ENCODE peak calls at places on chromosomes 12 and 14, in six cellular contexts. One of them, this sample, is unnamed.

GRCh38 chr14:58738876-58739275 is 101.1 kb downstream of the DACT1 start:
- DNase-seq in AG04450: no peak
- DNase-seq in CD8-positive, alpha-beta T cell: no peak
- DNase-seq in tibial artery: no peak
- DNase-seq in endothelial cell of umbilical vein: no peak
- DNase-seq in upper lobe of right lung: no peak
- DNase-seq in this sample: no peak

GRCh38 chr14:52325126-52325525 is 11.0 kb downstream of the PTGER2 start:
- DNase-seq in AG04450: no peak
- DNase-seq in CD8-positive, alpha-beta T cell: no peak
- DNase-seq in tibial artery: no peak
- DNase-seq in endothelial cell of umbilical vein: no peak
- DNase-seq in upper lobe of right lung: no peak
- DNase-seq in this sample: no peak

GRCh38 chr12:53867216-53868012 is 71.2 kb upstream of the HOXC13 start:
- DNase-seq in AG04450: no peak
- DNase-seq in CD8-positive, alpha-beta T cell: no peak
- DNase-seq in tibial artery: no peak
- DNase-seq in endothelial cell of umbilical vein: no peak
- DNase-seq in upper lobe of right lung: no peak
- DNase-seq in this sample: no peak

GRCh38 chr14:100695423-100695738 is 31.3 kb upstream of the DLK1 start:
- DNase-seq in AG04450: no peak
- DNase-seq in CD8-positive, alpha-beta T cell: no peak
- DNase-seq in tibial artery: no peak
- DNase-seq in endothelial cell of umbilical vein: no peak
- DNase-seq in upper lobe of right lung: no peak
- DNase-seq in this sample: no peak

GRCh38 chr14:50675597-50675996 is 7.5 kb upstream of the SAV1 start:
- DNase-seq in AG04450: no peak
- DNase-seq in CD8-positive, alpha-beta T cell: no peak
- DNase-seq in tibial artery: no peak
- DNase-seq in endothelial cell of umbilical vein: no peak
- DNase-seq in upper lobe of right lung: no peak
- DNase-seq in this sample: no peak

GRCh38 chr14:51044961-51045360 is 49.9 kb downstream of the TRIM9 start:
- DNase-seq in AG04450: no peak
- DNase-seq in CD8-positive, alpha-beta T cell: no peak
- DNase-seq in tibial artery: no peak
- DNase-seq in endothelial cell of umbilical vein: no peak
- DNase-seq in upper lobe of right lung: no peak
- DNase-seq in this sample: no peak

GRCh38 chr14:96961895-96962294 is 164.7 kb downstream of the VRK1 start:
- DNase-seq in AG04450: no peak
- DNase-seq in CD8-positive, alpha-beta T cell: no peak
- DNase-seq in tibial artery: no peak
- DNase-seq in endothelial cell of umbilical vein: no peak
- DNase-seq in upper lobe of right lung: no peak
- DNase-seq in this sample: no peak

GRCh38 chr14:106228541-106229158 is 702.3 kb downstream of the TMEM121 start:
- DNase-seq in AG04450: no peak
- DNase-seq in CD8-positive, alpha-beta T cell: peak; percentile 24
- DNase-seq in tibial artery: no peak
- DNase-seq in endothelial cell of umbilical vein: no peak
- DNase-seq in upper lobe of right lung: no peak
- DNase-seq in this sample: no peak

GRCh38 chr12:106072751-106073150 is 66.0 kb downstream of the NUAK1 start:
- DNase-seq in AG04450: no peak
- DNase-seq in CD8-positive, alpha-beta T cell: no peak
- DNase-seq in tibial artery: no peak
- DNase-seq in endothelial cell of umbilical vein: no peak
- DNase-seq in upper lobe of right lung: no peak
- DNase-seq in this sample: no peak

GRCh38 chr12:40310201-40310600 is 85.4 kb downstream of the LRRK2 start:
- DNase-seq in AG04450: no peak
- DNase-seq in CD8-positive, alpha-beta T cell: no peak
- DNase-seq in tibial artery: no peak
- DNase-seq in endothelial cell of umbilical vein: no peak
- DNase-seq in upper lobe of right lung: no peak
- DNase-seq in this sample: no peak

GRCh38 chr12:69240625-69240984 is 1.2 kb downstream of the CPSF6 start:
- DNase-seq in AG04450: no peak
- DNase-seq in CD8-positive, alpha-beta T cell: no peak
- DNase-seq in tibial artery: no peak
- DNase-seq in endothelial cell of umbilical vein: peak; percentile 14
- DNase-seq in upper lobe of right lung: no peak
- DNase-seq in this sample: no peak

GRCh38 chr12:45331552-45331951 is 115.7 kb downstream of the ANO6 start:
- DNase-seq in AG04450: no peak
- DNase-seq in CD8-positive, alpha-beta T cell: no peak
- DNase-seq in tibial artery: no peak
- DNase-seq in endothelial cell of umbilical vein: no peak
- DNase-seq in upper lobe of right lung: no peak
- DNase-seq in this sample: no peak

GRCh38 chr14:90381011-90381790 is 15.6 kb upstream of the CALM1 start:
- DNase-seq in AG04450: no peak
- DNase-seq in CD8-positive, alpha-beta T cell: no peak
- DNase-seq in tibial artery: peak; percentile 49
- DNase-seq in endothelial cell of umbilical vein: no peak
- DNase-seq in upper lobe of right lung: no peak
- DNase-seq in this sample: peak; percentile 43

GRCh38 chr12:124422142-124422569 is 127.3 kb downstream of the RFLNA start:
- DNase-seq in AG04450: no peak
- DNase-seq in CD8-positive, alpha-beta T cell: no peak
- DNase-seq in tibial artery: peak; percentile 61
- DNase-seq in endothelial cell of umbilical vein: no peak
- DNase-seq in upper lobe of right lung: peak; percentile 81
- DNase-seq in this sample: no peak

GRCh38 chr14:45085004-45085403 is 1.1 kb downstream of the PRPF39 start:
- DNase-seq in AG04450: no peak
- DNase-seq in CD8-positive, alpha-beta T cell: no peak
- DNase-seq in tibial artery: no peak
- DNase-seq in endothelial cell of umbilical vein: peak; percentile 46
- DNase-seq in upper lobe of right lung: no peak
- DNase-seq in this sample: no peak

GRCh38 chr12:120584343-120585149 is 3.3 kb upstream of the POP5 start:
- DNase-seq in AG04450: no peak
- DNase-seq in CD8-positive, alpha-beta T cell: peak; percentile 37
- DNase-seq in tibial artery: peak; percentile 41
- DNase-seq in endothelial cell of umbilical vein: peak; percentile 30
- DNase-seq in upper lobe of right lung: peak; percentile 79
- DNase-seq in this sample: peak; percentile 44

GRCh38 chr14:77459072-77459723 is 1.3 kb downstream of the AHSA1 start:
- DNase-seq in AG04450: peak; percentile 55
- DNase-seq in CD8-positive, alpha-beta T cell: peak; percentile 15
- DNase-seq in tibial artery: peak; percentile 77
- DNase-seq in endothelial cell of umbilical vein: peak; percentile 84
- DNase-seq in upper lobe of right lung: no peak
- DNase-seq in this sample: peak; percentile 90

GRCh38 chr14:87233806-87234384 is 759.1 kb downstream of the GALC start:
- DNase-seq in AG04450: no peak
- DNase-seq in CD8-positive, alpha-beta T cell: no peak
- DNase-seq in tibial artery: no peak
- DNase-seq in endothelial cell of umbilical vein: no peak
- DNase-seq in upper lobe of right lung: no peak
- DNase-seq in this sample: no peak

GRCh38 chr12:53327435-53328042 is 6.1 kb upstream of the AAAS start:
- DNase-seq in AG04450: no peak
- DNase-seq in CD8-positive, alpha-beta T cell: no peak
- DNase-seq in tibial artery: no peak
- DNase-seq in endothelial cell of umbilical vein: peak; percentile 21
- DNase-seq in upper lobe of right lung: no peak
- DNase-seq in this sample: no peak

GRCh38 chr14:22478670-22479069 is 110.4 kb downstream of the DAD1 start:
- DNase-seq in AG04450: no peak
- DNase-seq in CD8-positive, alpha-beta T cell: no peak
- DNase-seq in tibial artery: no peak
- DNase-seq in endothelial cell of umbilical vein: no peak
- DNase-seq in upper lobe of right lung: no peak
- DNase-seq in this sample: no peak

GRCh38 chr12:31749024-31749704 is 20.3 kb upstream of the AMN1 start:
- DNase-seq in AG04450: peak; percentile 86
- DNase-seq in CD8-positive, alpha-beta T cell: peak; percentile 49
- DNase-seq in tibial artery: peak; percentile 66
- DNase-seq in endothelial cell of umbilical vein: peak; percentile 98
- DNase-seq in upper lobe of right lung: no peak
- DNase-seq in this sample: peak; percentile 84

GRCh38 chr14:106845286-106846087 is 1319.1 kb downstream of the TMEM121 start:
- DNase-seq in AG04450: no peak
- DNase-seq in CD8-positive, alpha-beta T cell: peak; percentile 48
- DNase-seq in tibial artery: no peak
- DNase-seq in endothelial cell of umbilical vein: no peak
- DNase-seq in upper lobe of right lung: peak; percentile 76
- DNase-seq in this sample: no peak

GRCh38 chr14:71918955-71919354 is 13.3 kb upstream of the RGS6 start:
- DNase-seq in AG04450: no peak
- DNase-seq in CD8-positive, alpha-beta T cell: no peak
- DNase-seq in tibial artery: no peak
- DNase-seq in endothelial cell of umbilical vein: no peak
- DNase-seq in upper lobe of right lung: no peak
- DNase-seq in this sample: no peak

GRCh38 chr12:54169036-54169435 is 19.7 kb downstream of the SMUG1 start:
- DNase-seq in AG04450: no peak
- DNase-seq in CD8-positive, alpha-beta T cell: no peak
- DNase-seq in tibial artery: no peak
- DNase-seq in endothelial cell of umbilical vein: no peak
- DNase-seq in upper lobe of right lung: no peak
- DNase-seq in this sample: no peak

GRCh38 chr12:6613776-6614512 is 6.8 kb upstream of the CHD4 start:
- DNase-seq in AG04450: peak; percentile 93
- DNase-seq in CD8-positive, alpha-beta T cell: peak; percentile 36
- DNase-seq in tibial artery: peak; percentile 95
- DNase-seq in endothelial cell of umbilical vein: peak; percentile 87
- DNase-seq in upper lobe of right lung: peak; percentile 93
- DNase-seq in this sample: peak; percentile 97

GRCh38 chr14:35402323-35403084 is 2.0 kb downstream of the NFKBIA start:
- DNase-seq in AG04450: no peak
- DNase-seq in CD8-positive, alpha-beta T cell: peak; percentile 25
- DNase-seq in tibial artery: no peak
- DNase-seq in endothelial cell of umbilical vein: peak; percentile 38
- DNase-seq in upper lobe of right lung: no peak
- DNase-seq in this sample: no peak

GRCh38 chr12:22635812-22636211 is 10.8 kb downstream of the ETNK1 start:
- DNase-seq in AG04450: no peak
- DNase-seq in CD8-positive, alpha-beta T cell: no peak
- DNase-seq in tibial artery: no peak
- DNase-seq in endothelial cell of umbilical vein: no peak
- DNase-seq in upper lobe of right lung: no peak
- DNase-seq in this sample: no peak

GRCh38 chr14:32559048-32559447 is 229.9 kb downstream of the AKAP6 start:
- DNase-seq in AG04450: no peak
- DNase-seq in CD8-positive, alpha-beta T cell: no peak
- DNase-seq in tibial artery: no peak
- DNase-seq in endothelial cell of umbilical vein: no peak
- DNase-seq in upper lobe of right lung: no peak
- DNase-seq in this sample: no peak

GRCh38 chr12:106149096-106149784 is 10.5 kb upstream of the NUAK1 start:
- DNase-seq in AG04450: no peak
- DNase-seq in CD8-positive, alpha-beta T cell: no peak
- DNase-seq in tibial artery: no peak
- DNase-seq in endothelial cell of umbilical vein: peak; percentile 59
- DNase-seq in upper lobe of right lung: no peak
- DNase-seq in this sample: no peak

DNA sequence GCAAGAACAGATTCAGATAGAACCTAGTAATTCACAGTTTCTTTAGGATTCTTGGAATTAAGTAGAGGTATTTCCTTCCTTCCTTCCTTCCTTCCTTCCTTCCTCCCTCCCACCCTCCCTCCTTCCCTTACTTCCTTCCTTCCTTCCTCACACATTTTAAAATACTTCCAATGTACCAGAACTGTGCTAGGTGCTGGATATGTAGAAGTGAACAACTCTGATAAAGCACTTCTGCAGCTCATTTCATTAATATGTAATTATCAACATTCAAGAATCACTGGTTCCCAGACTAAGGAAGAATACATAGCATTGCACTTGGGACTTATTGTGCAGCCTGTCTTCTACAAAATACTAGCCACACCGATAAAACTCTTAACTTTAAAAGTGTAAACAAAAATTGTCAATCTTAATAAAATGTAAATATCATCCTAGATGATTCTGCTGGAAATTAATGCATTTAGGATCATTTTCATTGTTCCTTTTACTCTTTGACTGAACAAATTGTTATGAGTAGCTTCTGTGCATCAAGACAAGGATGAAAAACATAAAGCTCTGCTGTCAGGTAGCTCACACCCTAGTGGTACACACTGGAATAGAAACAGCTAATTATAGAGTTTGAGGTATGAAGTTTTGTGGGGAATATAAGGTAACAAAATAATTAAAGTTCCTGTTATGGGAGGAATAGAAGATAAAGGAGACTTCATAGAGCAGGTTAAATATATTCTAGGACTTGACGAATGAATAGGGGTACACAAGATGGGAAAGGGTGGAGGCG is 99.9 kb upstream of the MYF6 start:
- DNase-seq in AG04450: no peak
- DNase-seq in CD8-positive, alpha-beta T cell: no peak
- DNase-seq in tibial artery: no peak
- DNase-seq in endothelial cell of umbilical vein: no peak
- DNase-seq in upper lobe of right lung: no peak
- DNase-seq in this sample: no peak
- TF ChIP-seq CTCF in AG04450: peak; percentile 15
- TF ChIP-seq CTCF in CD8-positive, alpha-beta T cell: no peak
- TF ChIP-seq CTCF in tibial artery: no peak
- TF ChIP-seq CTCF in endothelial cell of umbilical vein: no peak
- TF ChIP-seq CTCF in upper lobe of right lung: no peak
- TF ChIP-seq CTCF in this sample: no peak

GRCh38 chr12:12334710-12335040 is 15.4 kb downstream of the MANSC1 start:
- DNase-seq in AG04450: no peak
- DNase-seq in CD8-positive, alpha-beta T cell: no peak
- DNase-seq in tibial artery: no peak
- DNase-seq in endothelial cell of umbilical vein: no peak
- DNase-seq in upper lobe of right lung: no peak
- DNase-seq in this sample: no peak
- TF ChIP-seq CTCF in AG04450: no peak
- TF ChIP-seq CTCF in CD8-positive, alpha-beta T cell: peak; percentile 47
- TF ChIP-seq CTCF in tibial artery: no peak
- TF ChIP-seq CTCF in endothelial cell of umbilical vein: no peak
- TF ChIP-seq CTCF in upper lobe of right lung: peak; percentile 8
- TF ChIP-seq CTCF in this sample: peak; percentile 7

DNA sequence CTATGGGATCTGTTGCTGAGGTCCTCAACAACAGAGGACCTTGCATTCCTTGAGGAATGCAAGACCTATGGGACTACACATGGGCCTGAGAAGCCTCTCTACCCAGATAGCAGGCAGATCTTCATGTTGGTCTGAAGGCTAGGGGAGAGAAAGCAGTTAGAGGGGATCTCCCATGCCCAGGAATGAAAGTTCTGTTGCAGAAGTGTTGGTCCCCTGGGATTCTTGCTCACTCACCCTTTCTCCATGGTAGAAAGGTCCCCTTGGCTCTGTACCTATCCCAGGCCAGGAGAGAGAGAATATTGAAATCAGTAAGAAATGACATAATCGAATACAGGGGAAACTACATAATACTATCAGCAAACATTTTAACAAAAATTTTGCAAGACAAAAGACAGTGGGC is 16.5 kb upstream of the KLRC1 start:
- DNase-seq in AG04450: no peak
- DNase-seq in CD8-positive, alpha-beta T cell: no peak
- DNase-seq in tibial artery: no peak
- DNase-seq in endothelial cell of umbilical vein: no peak
- DNase-seq in upper lobe of right lung: no peak
- DNase-seq in this sample: no peak
- TF ChIP-seq CTCF in AG04450: no peak
- TF ChIP-seq CTCF in CD8-positive, alpha-beta T cell: no peak
- TF ChIP-seq CTCF in tibial artery: no peak
- TF ChIP-seq CTCF in endothelial cell of umbilical vein: no peak
- TF ChIP-seq CTCF in upper lobe of right lung: no peak
- TF ChIP-seq CTCF in this sample: no peak

GRCh38 chr12:67222302-67222701 is 46.9 kb upstream of the CAND1 start:
- DNase-seq in AG04450: no peak
- DNase-seq in CD8-positive, alpha-beta T cell: no peak
- DNase-seq in tibial artery: no peak
- DNase-seq in endothelial cell of umbilical vein: no peak
- DNase-seq in upper lobe of right lung: no peak
- DNase-seq in this sample: no peak
- TF ChIP-seq CTCF in AG04450: peak; percentile 40
- TF ChIP-seq CTCF in CD8-positive, alpha-beta T cell: no peak
- TF ChIP-seq CTCF in tibial artery: no peak
- TF ChIP-seq CTCF in endothelial cell of umbilical vein: no peak
- TF ChIP-seq CTCF in upper lobe of right lung: no peak
- TF ChIP-seq CTCF in this sample: peak; percentile 25

This sample was measured in adrenal gland.